ENCODE peak calls at places on chromosomes 12 and 14, in seven cellular contexts. One of them, this sample, is unnamed. For H3K27me3, the result is how much of the 10 kb centered on the place peaks cover.

GRCh38 chr12:115698257-115698656 is 579.2 kb downstream of the MED13L start:
- DNase-seq in neuronal stem cell: no peak
- DNase-seq in ascending aorta: no peak
- DNase-seq in AG04450: no peak
- DNase-seq in fibroblast of lung: no peak
- DNase-seq in dorsolateral prefrontal cortex: no peak
- DNase-seq in lower lobe of right lung: no peak
- DNase-seq in this sample: no peak

GRCh38 chr12:95859947-95860850 is 1.4 kb downstream of the SNRPF start:
- DNase-seq in lower lobe of right lung: no peak
- DNase-seq in neuronal stem cell: no peak
- DNase-seq in AG04450: no peak
- DNase-seq in dorsolateral prefrontal cortex: no peak
- DNase-seq in fibroblast of lung: no peak
- DNase-seq in ascending aorta: no peak
- DNase-seq in this sample: no peak

GRCh38 chr12:71503579-71504470 is 64.2 kb downstream of the LGR5 start:
- DNase-seq in neuronal stem cell: peak
- DNase-seq in dorsolateral prefrontal cortex: no peak
- DNase-seq in ascending aorta: no peak
- DNase-seq in fibroblast of lung: no peak
- DNase-seq in lower lobe of right lung: no peak
- DNase-seq in AG04450: no peak
- DNase-seq in this sample: no peak

GRCh38 chr14:104235686-104236085 is 97.3 kb downstream of the KIF26A start:
- DNase-seq in AG04450: no peak
- DNase-seq in neuronal stem cell: no peak
- DNase-seq in ascending aorta: no peak
- DNase-seq in lower lobe of right lung: no peak
- DNase-seq in dorsolateral prefrontal cortex: no peak
- DNase-seq in fibroblast of lung: no peak
- DNase-seq in this sample: no peak

GRCh38 chr14:68653754-68654153 is 139.1 kb downstream of the ZFP36L1 start:
- DNase-seq in neuronal stem cell: no peak
- DNase-seq in ascending aorta: no peak
- DNase-seq in lower lobe of right lung: no peak
- DNase-seq in dorsolateral prefrontal cortex: no peak
- DNase-seq in fibroblast of lung: no peak
- DNase-seq in AG04450: no peak
- DNase-seq in this sample: no peak

GRCh38 chr12:95439578-95440230 is 34.2 kb upstream of the METAP2 start:
- DNase-seq in fibroblast of lung: no peak
- DNase-seq in AG04450: no peak
- DNase-seq in lower lobe of right lung: no peak
- DNase-seq in dorsolateral prefrontal cortex: no peak
- DNase-seq in ascending aorta: no peak
- DNase-seq in neuronal stem cell: no peak
- DNase-seq in this sample: no peak

GRCh38 chr12:120928864-120929652 is 24.9 kb upstream of the SPPL3 start:
- DNase-seq in ascending aorta: no peak
- DNase-seq in fibroblast of lung: no peak
- DNase-seq in neuronal stem cell: no peak
- DNase-seq in dorsolateral prefrontal cortex: no peak
- DNase-seq in lower lobe of right lung: no peak
- DNase-seq in AG04450: no peak
- DNase-seq in this sample: no peak

GRCh38 chr14:89221109-89221508 is 195.9 kb downstream of the FOXN3 start:
- DNase-seq in ascending aorta: no peak
- DNase-seq in fibroblast of lung: peak
- DNase-seq in dorsolateral prefrontal cortex: no peak
- DNase-seq in lower lobe of right lung: no peak
- DNase-seq in AG04450: peak
- DNase-seq in neuronal stem cell: no peak
- DNase-seq in this sample: no peak

GRCh38 chr12:40226652-40227051 is 1.9 kb downstream of the LRRK2 start:
- DNase-seq in dorsolateral prefrontal cortex: peak
- DNase-seq in ascending aorta: peak
- DNase-seq in AG04450: no peak
- DNase-seq in lower lobe of right lung: no peak
- DNase-seq in neuronal stem cell: no peak
- DNase-seq in fibroblast of lung: peak
- DNase-seq in this sample: peak

GRCh38 chr14:68687746-68688145 is 105.1 kb downstream of the ZFP36L1 start:
- DNase-seq in dorsolateral prefrontal cortex: no peak
- DNase-seq in neuronal stem cell: no peak
- DNase-seq in AG04450: no peak
- DNase-seq in ascending aorta: no peak
- DNase-seq in fibroblast of lung: peak
- DNase-seq in lower lobe of right lung: no peak
- DNase-seq in this sample: peak

GRCh38 chr12:104059963-104060362 is 4.4 kb upstream of the HCFC2 start:
- DNase-seq in AG04450: no peak
- DNase-seq in ascending aorta: no peak
- DNase-seq in dorsolateral prefrontal cortex: no peak
- DNase-seq in lower lobe of right lung: no peak
- DNase-seq in neuronal stem cell: no peak
- DNase-seq in fibroblast of lung: no peak
- DNase-seq in this sample: no peak

GRCh38 chr14:22472935-22473854 is 115.8 kb downstream of the DAD1 start:
- DNase-seq in AG04450: no peak
- DNase-seq in dorsolateral prefrontal cortex: no peak
- DNase-seq in ascending aorta: no peak
- DNase-seq in neuronal stem cell: peak
- DNase-seq in lower lobe of right lung: no peak
- DNase-seq in fibroblast of lung: peak
- DNase-seq in this sample: no peak

GRCh38 chr12:14853966-14854365 is 10.6 kb upstream of the ART4 start:
- DNase-seq in lower lobe of right lung: no peak
- DNase-seq in dorsolateral prefrontal cortex: no peak
- DNase-seq in neuronal stem cell: no peak
- DNase-seq in fibroblast of lung: no peak
- DNase-seq in AG04450: no peak
- DNase-seq in ascending aorta: no peak
- DNase-seq in this sample: no peak

GRCh38 chr12:575948-576612 is 87.2 kb downstream of the NINJ2 start:
- DNase-seq in AG04450: no peak
- DNase-seq in dorsolateral prefrontal cortex: peak
- DNase-seq in lower lobe of right lung: peak
- DNase-seq in ascending aorta: peak
- DNase-seq in neuronal stem cell: peak
- DNase-seq in fibroblast of lung: peak
- DNase-seq in this sample: no peak
- H3K4me3 ChIP-seq in AG04450: peak
- H3K4me3 ChIP-seq in dorsolateral prefrontal cortex: peak
- H3K4me3 ChIP-seq in lower lobe of right lung: peak
- H3K4me3 ChIP-seq in ascending aorta: no peak
- H3K4me3 ChIP-seq in neuronal stem cell: no peak
- H3K4me3 ChIP-seq in fibroblast of lung: no peak
- H3K4me3 ChIP-seq in this sample: no peak

GRCh38 chr12:54053625-54054441 is at the start of gene HOXC4:
- DNase-seq in AG04450: no peak
- DNase-seq in lower lobe of right lung: no peak
- DNase-seq in ascending aorta: no peak
- DNase-seq in fibroblast of lung: peak
- DNase-seq in dorsolateral prefrontal cortex: no peak
- DNase-seq in neuronal stem cell: no peak
- DNase-seq in this sample: no peak

GRCh38 chr12:54052745-54053624 is 650 bp upstream of the HOXC4 start:
- DNase-seq in lower lobe of right lung: no peak
- DNase-seq in ascending aorta: no peak
- DNase-seq in fibroblast of lung: peak
- DNase-seq in AG04450: no peak
- DNase-seq in dorsolateral prefrontal cortex: no peak
- DNase-seq in neuronal stem cell: no peak
- DNase-seq in this sample: no peak

GRCh38 chr12:54056110-54056509 is 2.5 kb downstream of the HOXC4 start:
- DNase-seq in ascending aorta: no peak
- DNase-seq in neuronal stem cell: no peak
- DNase-seq in lower lobe of right lung: no peak
- DNase-seq in fibroblast of lung: no peak
- DNase-seq in AG04450: no peak
- DNase-seq in dorsolateral prefrontal cortex: no peak
- DNase-seq in this sample: no peak

GRCh38 chr12:54054442-54055332 is 1.1 kb downstream of the HOXC4 start:
- DNase-seq in AG04450: no peak
- DNase-seq in neuronal stem cell: no peak
- DNase-seq in fibroblast of lung: no peak
- DNase-seq in ascending aorta: no peak
- DNase-seq in lower lobe of right lung: no peak
- DNase-seq in dorsolateral prefrontal cortex: no peak
- DNase-seq in this sample: no peak

GRCh38 chr12:54055522-54055921 is 1.9 kb downstream of the HOXC4 start:
- DNase-seq in ascending aorta: no peak
- DNase-seq in neuronal stem cell: no peak
- DNase-seq in AG04450: no peak
- DNase-seq in lower lobe of right lung: no peak
- DNase-seq in dorsolateral prefrontal cortex: no peak
- DNase-seq in fibroblast of lung: no peak
- DNase-seq in this sample: no peak
- H3K27me3 ChIP-seq in ascending aorta: under half
- H3K27me3 ChIP-seq in neuronal stem cell: half or more
- H3K27me3 ChIP-seq in AG04450: half or more
- H3K27me3 ChIP-seq in lower lobe of right lung: half or more
- H3K27me3 ChIP-seq in dorsolateral prefrontal cortex: half or more
- H3K27me3 ChIP-seq in fibroblast of lung: under half
- H3K27me3 ChIP-seq in this sample: under half

GRCh38 chr12:92144045-92144630 is 1.5 kb downstream of the BTG1 start:
- DNase-seq in fibroblast of lung: peak
- DNase-seq in neuronal stem cell: peak
- DNase-seq in ascending aorta: peak
- DNase-seq in dorsolateral prefrontal cortex: peak
- DNase-seq in lower lobe of right lung: peak
- DNase-seq in AG04450: peak
- DNase-seq in this sample: peak
- H3K4me3 ChIP-seq in fibroblast of lung: peak
- H3K4me3 ChIP-seq in neuronal stem cell: peak
- H3K4me3 ChIP-seq in ascending aorta: peak
- H3K4me3 ChIP-seq in dorsolateral prefrontal cortex: peak
- H3K4me3 ChIP-seq in lower lobe of right lung: peak
- H3K4me3 ChIP-seq in AG04450: peak
- H3K4me3 ChIP-seq in this sample: peak

GRCh38 chr12:33834672-33835071 is 187.6 kb upstream of the ALG10 start:
- DNase-seq in neuronal stem cell: no peak
- DNase-seq in AG04450: no peak
- DNase-seq in dorsolateral prefrontal cortex: no peak
- DNase-seq in lower lobe of right lung: no peak
- DNase-seq in fibroblast of lung: no peak
- DNase-seq in ascending aorta: no peak
- DNase-seq in this sample: no peak

GRCh38 chr12:33828326-33828725 is 194.0 kb upstream of the ALG10 start:
- DNase-seq in dorsolateral prefrontal cortex: no peak
- DNase-seq in AG04450: no peak
- DNase-seq in neuronal stem cell: no peak
- DNase-seq in fibroblast of lung: no peak
- DNase-seq in ascending aorta: no peak
- DNase-seq in lower lobe of right lung: no peak
- DNase-seq in this sample: no peak

GRCh38 chr12:33825986-33826602 is 196.2 kb upstream of the ALG10 start:
- DNase-seq in ascending aorta: no peak
- DNase-seq in lower lobe of right lung: no peak
- DNase-seq in dorsolateral prefrontal cortex: no peak
- DNase-seq in AG04450: no peak
- DNase-seq in neuronal stem cell: no peak
- DNase-seq in fibroblast of lung: no peak
- DNase-seq in this sample: no peak

GRCh38 chr12:33832900-33833299 is 189.4 kb upstream of the ALG10 start:
- DNase-seq in AG04450: no peak
- DNase-seq in fibroblast of lung: no peak
- DNase-seq in neuronal stem cell: no peak
- DNase-seq in lower lobe of right lung: no peak
- DNase-seq in ascending aorta: no peak
- DNase-seq in dorsolateral prefrontal cortex: no peak
- DNase-seq in this sample: no peak

DNA sequence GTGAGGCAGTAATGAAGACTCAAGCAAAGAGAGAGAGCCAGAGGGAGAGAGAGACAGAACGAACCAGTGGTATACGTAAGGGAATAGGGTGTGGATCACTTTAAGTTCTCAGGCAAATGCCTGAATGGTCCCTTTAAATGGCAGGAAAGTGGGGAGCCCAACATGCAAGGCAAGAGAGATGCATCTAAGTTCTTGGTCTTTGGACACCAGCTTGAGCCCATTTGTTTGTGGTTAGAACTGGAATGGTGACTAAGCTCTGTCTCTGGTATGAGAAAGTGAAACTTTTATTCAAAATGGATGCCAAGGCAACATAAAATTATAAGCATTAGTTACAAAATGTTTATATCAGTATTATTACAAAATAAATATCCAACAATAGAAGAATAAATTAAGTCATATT is 192.2 kb upstream of the ALG10 start:
- DNase-seq in AG04450: no peak
- DNase-seq in dorsolateral prefrontal cortex: no peak
- DNase-seq in ascending aorta: no peak
- DNase-seq in neuronal stem cell: no peak
- DNase-seq in lower lobe of right lung: no peak
- DNase-seq in fibroblast of lung: no peak
- DNase-seq in this sample: no peak
- H3K27me3 ChIP-seq in AG04450: under half
- H3K27me3 ChIP-seq in dorsolateral prefrontal cortex: under half
- H3K27me3 ChIP-seq in ascending aorta: under half
- H3K27me3 ChIP-seq in neuronal stem cell: under half
- H3K27me3 ChIP-seq in lower lobe of right lung: under half
- H3K27me3 ChIP-seq in fibroblast of lung: under half
- H3K27me3 ChIP-seq in this sample: under half